ENCODE peak calls at places on chromosomes 6 and 20, in six cellular contexts. L is NB4; T is fibroblast of the conjunctiva; K is body of pancreas; X is stimulated activated naive CD8-positive, alpha-beta T cell treated with anti-CD3 and anti-CD28 coated beads, Interleukin-15, amount 100 ng/mL, for 72 hours; O is AG10803. F is an unnamed sample.

GRCh38 chr20:54680872-54681297 is 205.5 kb downstream of the DOK5 start:
- DNase-seq in X (peak), O (peak), T (peak), K (peak), L (peak), F (no peak)

GRCh38 chr20:33744773-33745385 is 13.1 kb downstream of the ZNF341 start:
- DNase-seq in O (no peak), X (no peak), T (no peak), L (no peak), K (no peak), F (no peak)

GRCh38 chr6:100617633-100618348 is 153.1 kb upstream of the SIM1 start:
- DNase-seq in T (no peak), O (peak), K (no peak), X (no peak), L (peak), F (no peak)

GRCh38 chr6:83758533-83758932 is 49.6 kb upstream of the SNAP91 start:
- DNase-seq in L (no peak), O (no peak), X (no peak), T (no peak), K (no peak), F (no peak)

GRCh38 chr20:63778034-63778752 is 38.6 kb downstream of the SLC2A4RG start:
- DNase-seq in K (no peak), X (no peak), T (no peak), O (no peak), L (no peak), F (no peak)

GRCh38 chr20:62816031-62816878 is 595 bp upstream of the COL9A3 start:
- DNase-seq in O (no peak), K (no peak), T (no peak), X (no peak), L (peak), F (no peak)

GRCh38 chr20:58352454-58352853 is 36.6 kb upstream of the VAPB start:
- DNase-seq in K (no peak), L (no peak), X (no peak), T (no peak), O (no peak), F (peak)

GRCh38 chr6:15779726-15780125 is 116.9 kb upstream of the DTNBP1 start:
- DNase-seq in L (no peak), T (no peak), O (no peak), X (no peak), K (no peak), F (no peak)

GRCh38 chr6:27593200-27593818 is 120.4 kb upstream of the ZNF184 start:
- DNase-seq in X (no peak), L (no peak), K (no peak), T (no peak), O (no peak), F (no peak)

GRCh38 chr20:36153754-36154695 is 515 bp upstream of the EPB41L1 start:
- DNase-seq in L (peak), X (peak), T (peak), O (peak), K (peak), F (peak)

GRCh38 chr6:19999319-20000191 is 162.4 kb downstream of the ID4 start:
- DNase-seq in T (no peak), O (no peak), L (peak), K (no peak), X (no peak), F (peak)

GRCh38 chr6:88842320-88842719 is 121.1 kb downstream of the RNGTT start:
- DNase-seq in T (no peak), O (no peak), X (no peak), K (no peak), L (no peak), F (no peak)

GRCh38 chr6:74857157-74857556 is 348.7 kb downstream of the COL12A1 start:
- DNase-seq in T (no peak), X (no peak), O (no peak), L (no peak), K (no peak), F (no peak)

GRCh38 chr6:44925100-44925739 is 402.9 kb upstream of the RUNX2 start:
- DNase-seq in T (no peak), O (peak), K (no peak), X (no peak), L (peak), F (peak)

GRCh38 chr6:100176321-100176950 is 182.4 kb upstream of the MCHR2 start:
- DNase-seq in K (peak), T (peak), L (peak), O (peak), X (no peak), F (no peak)

GRCh38 chr6:39980839-39981580 is 46.7 kb upstream of the MOCS1 start:
- DNase-seq in L (peak), K (peak), T (peak), X (no peak), O (peak), F (no peak)

GRCh38 chr6:5205877-5206840 is 54.6 kb downstream of the LYRM4 start:
- DNase-seq in L (peak), X (no peak), K (peak), O (peak), T (no peak), F (no peak)

GRCh38 chr20:1469925-1470571 is 3.4 kb upstream of the NSFL1C start:
- DNase-seq in T (peak), K (peak), O (peak), L (peak), X (no peak), F (peak)

GRCh38 chr6:120869397-120869796 is 464.9 kb downstream of the TBC1D32 start:
- DNase-seq in L (peak), X (no peak), T (no peak), O (no peak), K (no peak), F (no peak)

GRCh38 chr6:54970337-54970736 is 123.8 kb downstream of the FAM83B start:
- DNase-seq in L (no peak), T (no peak), O (no peak), X (no peak), K (no peak), F (no peak)

GRCh38 chr6:28211840-28212509 is 13.1 kb upstream of the ZSCAN9 start:
- DNase-seq in X (peak), L (peak), K (no peak), O (no peak), T (no peak), F (no peak)

GRCh38 chr20:63636752-63637633 is 10.1 kb upstream of the GMEB2 start:
- DNase-seq in L (no peak), T (no peak), O (peak), K (no peak), X (no peak), F (no peak)

GRCh38 chr6:40148882-40149573 is 214.8 kb upstream of the MOCS1 start:
- DNase-seq in T (no peak), X (no peak), K (no peak), O (no peak), L (peak), F (no peak)

GRCh38 chr6:36104836-36105235 is 25.5 kb upstream of the MAPK13 start:
- DNase-seq in L (no peak), X (no peak), K (no peak), O (peak), T (no peak), F (no peak)

GRCh38 chr6:26536571-26537159 is 1.5 kb upstream of the HMGN4 start:
- DNase-seq in K (no peak), T (no peak), L (peak), X (no peak), O (peak), F (peak)

GRCh38 chr6:162814417-162814988 is 86.7 kb downstream of the PACRG start:
- DNase-seq in X (no peak), K (no peak), L (no peak), O (no peak), T (no peak), F (no peak)